ENCODE peak calls at places on chromosomes 12 and 14, in four cellular contexts. J, F, Y and S are unnamed samples.

GRCh38 chr12:28180791-28181190 is 9.5 kb upstream of the CCDC91 start:
- DNase-seq in J (no peak), F (no peak), Y (no peak), S (no peak)

GRCh38 chr12:50021071-50021470 is 4.2 kb downstream of the RACGAP1 start:
- DNase-seq in J (no peak), F (no peak), Y (no peak), S (no peak)

GRCh38 chr14:64581363-64581762 is 31.6 kb downstream of the PPP1R36 start:
- DNase-seq in J (no peak), F (no peak), Y (no peak), S (no peak)

GRCh38 chr12:57936513-57936883 is 4.9 kb upstream of the ATP23 start:
- DNase-seq in J (no peak), F (no peak), Y (no peak), S (no peak)

GRCh38 chr14:80003138-80003537 is 208.2 kb downstream of the DIO2 start:
- DNase-seq in J (no peak), F (peak), Y (no peak), S (no peak)

GRCh38 chr12:104219908-104220404 is 4.4 kb downstream of the TXNRD1 start:
- DNase-seq in J (peak), F (peak), Y (peak), S (no peak)

GRCh38 chr12:122031342-122032216 is 9.9 kb downstream of the BCL7A start:
- DNase-seq in J (peak), F (peak), Y (peak), S (peak)

GRCh38 chr14:95500772-95501401 is 15.6 kb downstream of the SYNE3 start:
- DNase-seq in J (peak), F (peak), Y (no peak), S (no peak)

GRCh38 chr12:21771311-21771710 is 3.2 kb downstream of the KCNJ8 start:
- DNase-seq in J (no peak), F (peak), Y (no peak), S (no peak)

GRCh38 chr12:68237068-68237467 is 11.5 kb upstream of the IL26 start:
- DNase-seq in J (no peak), F (no peak), Y (no peak), S (no peak)

GRCh38 chr14:59098377-59098776 is 90.1 kb upstream of the DAAM1 start:
- DNase-seq in J (no peak), F (peak), Y (no peak), S (no peak)

GRCh38 chr12:93664573-93665138 is 12.5 kb upstream of the CRADD start:
- DNase-seq in J (no peak), F (peak), Y (no peak), S (no peak)

GRCh38 chr12:118061876-118062791 is 1.2 kb upstream of the WSB2 start:
- DNase-seq in J (peak), F (peak), Y (no peak), S (peak)

GRCh38 chr12:131987552-131987951 is 37.8 kb downstream of the EP400 start:
- DNase-seq in J (no peak), F (no peak), Y (no peak), S (no peak)

GRCh38 chr12:28122756-28123155 is 67.5 kb upstream of the CCDC91 start:
- DNase-seq in J (no peak), F (no peak), Y (no peak), S (no peak)

GRCh38 chr12:131202592-131203378 is 249.1 kb downstream of the ADGRD1 start:
- DNase-seq in J (no peak), F (no peak), Y (no peak), S (no peak)

GRCh38 chr14:71688576-71688975 is 243.7 kb upstream of the RGS6 start:
- DNase-seq in J (no peak), F (peak), Y (no peak), S (no peak)

GRCh38 chr12:7092229-7092985 is at the start of gene C1R:
- DNase-seq in J (peak), F (peak), Y (peak), S (peak)

GRCh38 chr12:123713398-123714301 is 1.5 kb downstream of the ATP6V0A2 start:
- DNase-seq in J (peak), F (peak), Y (no peak), S (no peak)

GRCh38 chr12:123715151-123715676 is 3.1 kb downstream of the ATP6V0A2 start:
- DNase-seq in J (no peak), F (no peak), Y (no peak), S (no peak)

GRCh38 chr12:123712780-123713319 is 697 bp downstream of the ATP6V0A2 start:
- DNase-seq in J (no peak), F (no peak), Y (no peak), S (no peak)

GRCh38 chr12:123714302-123714627 is 2.1 kb downstream of the ATP6V0A2 start:
- DNase-seq in J (no peak), F (no peak), Y (no peak), S (no peak)
- H3K4me3 ChIP-seq in J (no peak), F (no peak), Y (no peak), S (no peak)

GRCh38 chr14:89908712-89909450 is 45.6 kb downstream of the EFCAB11 start:
- DNase-seq in J (no peak), F (no peak), Y (no peak), S (no peak)
- H3K27ac ChIP-seq in J (no peak), F (no peak), Y (no peak), S (no peak)

GRCh38 chr12:12683725-12684124 is 12.3 kb downstream of the GPR19 start:
- DNase-seq in J (no peak), F (no peak), Y (no peak), S (no peak)
- H3K4me3 ChIP-seq in J (no peak), F (no peak), Y (no peak), S (no peak)

DNA sequence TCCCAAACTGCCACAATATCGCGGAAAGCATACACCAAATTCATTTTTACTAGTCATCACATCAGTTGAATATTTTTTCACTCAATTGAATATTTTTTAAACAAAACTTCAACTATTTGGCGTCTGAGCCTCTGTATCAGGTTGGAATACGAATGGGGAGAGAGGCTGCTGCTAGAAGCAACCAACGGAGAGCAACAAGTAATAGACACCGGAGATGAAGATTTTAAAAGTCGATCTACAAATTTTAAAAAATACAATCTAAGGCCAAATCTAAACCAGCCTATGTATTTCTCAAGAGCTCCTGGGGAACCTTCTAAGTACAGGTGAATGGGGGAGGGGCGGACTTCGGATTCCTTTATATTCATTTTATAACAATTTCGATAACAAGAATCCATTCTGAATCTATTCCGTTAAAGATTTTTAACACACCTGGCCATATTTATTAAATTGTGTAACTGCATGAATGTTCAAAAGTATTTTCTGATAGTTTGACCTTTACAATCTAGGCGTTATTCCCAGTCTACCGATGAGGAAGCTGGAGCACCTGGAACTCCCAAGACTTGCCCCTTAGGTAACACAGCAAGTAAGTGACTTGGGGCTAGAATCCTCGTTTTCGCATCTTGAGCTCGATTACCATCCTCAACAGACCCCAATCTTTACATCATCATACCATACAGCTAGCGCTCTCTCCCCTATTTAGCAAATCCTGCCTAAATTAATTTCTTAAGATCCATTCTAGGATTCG is 1.2 kb downstream of the GNPNAT1 start:
- DNase-seq in J (no peak), F (peak), Y (no peak), S (no peak)
- H3K27ac ChIP-seq in J (peak), F (peak), Y (no peak), S (peak)

GRCh38 chr14:84750763-84751554 is 779.0 kb upstream of the FLRT2 start:
- DNase-seq in J (no peak), F (no peak), Y (no peak), S (no peak)
- H3K4me3 ChIP-seq in J (no peak), F (peak), Y (no peak), S (peak)